ENCODE peak calls at places on chromosomes 2 and 18, in seven cellular contexts. L is cardiac muscle cell; D is PC-3; G is foreskin fibroblast; V is activated CD8-positive, alpha-beta T cell treated with anti-CD3 and anti-CD28 coated beads for 36 hours; H is upper lobe of right lung; R is breast epithelium. Y is an unnamed sample.
A peak's percentile ranks its signal among the peaks of the same experiment; 100 is the strongest.

GRCh38 chr2:226583715-226584114 is 215.9 kb downstream of the IRS1 start:
- DNase-seq in H (no peak), D (peak; percentile 94), G (peak; percentile 83), V (no peak), R (no peak), L (peak; percentile 85), Y (no peak)

GRCh38 chr2:41061371-41061770 is 609.5 kb upstream of the SLC8A1 start:
- DNase-seq in G (peak; percentile 65), V (no peak), R (no peak), H (no peak), L (no peak), D (no peak), Y (no peak)

GRCh38 chr2:222701709-222702108 is 30.3 kb downstream of the MOGAT1 start:
- DNase-seq in H (no peak), D (no peak), V (peak; percentile 48), L (no peak), G (no peak), R (no peak), Y (no peak)

GRCh38 chr2:10905006-10905871 is 6.5 kb upstream of the KCNF1 start:
- DNase-seq in G (no peak), L (no peak), V (no peak), H (no peak), D (no peak), R (no peak), Y (no peak)

GRCh38 chr2:69138793-69139510 is 126.0 kb downstream of the ANTXR1 start:
- DNase-seq in R (no peak), L (peak; percentile 84), H (no peak), D (peak; percentile 94), V (no peak), G (peak; percentile 91), Y (no peak)

GRCh38 chr2:172307800-172308199 is 119.6 kb upstream of the ITGA6 start:
- DNase-seq in D (no peak), H (no peak), V (no peak), L (peak; percentile 74), R (no peak), G (no peak), Y (no peak)

GRCh38 chr2:203998195-203998804 is 61.7 kb downstream of the ICOS start:
- DNase-seq in R (no peak), L (peak; percentile 47), D (peak; percentile 48), V (no peak), H (no peak), G (no peak), Y (no peak)

GRCh38 chr18:38768504-38768903 is 1202.9 kb upstream of the CELF4 start:
- DNase-seq in H (no peak), D (no peak), G (no peak), R (no peak), L (no peak), V (no peak), Y (no peak)

GRCh38 chr18:58997811-58998337 is 133.2 kb downstream of the ZNF532 start:
- DNase-seq in G (peak; percentile 93), V (no peak), H (no peak), D (peak; percentile 55), L (peak; percentile 93), R (no peak), Y (no peak)

GRCh38 chr2:240424341-240425235 is 10.9 kb upstream of the GPC1 start:
- DNase-seq in D (no peak), G (no peak), V (no peak), L (no peak), H (peak; percentile 47), R (peak; percentile 37), Y (no peak)

GRCh38 chr2:192194866-192195547 is at the start of gene TMEFF2:
- DNase-seq in V (peak; percentile 67), L (peak; percentile 64), G (peak; percentile 96), D (peak; percentile 43), H (peak; percentile 72), R (peak; percentile 51), Y (peak; percentile 25)

GRCh38 chr2:203626952-203627681 is 79.3 kb upstream of the CD28 start:
- DNase-seq in G (peak; percentile 70), L (peak; percentile 93), V (no peak), R (no peak), H (no peak), D (no peak), Y (no peak)

GRCh38 chr2:12762976-12763375 is 46.2 kb downstream of the TRIB2 start:
- DNase-seq in D (no peak), G (no peak), L (no peak), R (no peak), H (no peak), V (no peak), Y (no peak)

DNA sequence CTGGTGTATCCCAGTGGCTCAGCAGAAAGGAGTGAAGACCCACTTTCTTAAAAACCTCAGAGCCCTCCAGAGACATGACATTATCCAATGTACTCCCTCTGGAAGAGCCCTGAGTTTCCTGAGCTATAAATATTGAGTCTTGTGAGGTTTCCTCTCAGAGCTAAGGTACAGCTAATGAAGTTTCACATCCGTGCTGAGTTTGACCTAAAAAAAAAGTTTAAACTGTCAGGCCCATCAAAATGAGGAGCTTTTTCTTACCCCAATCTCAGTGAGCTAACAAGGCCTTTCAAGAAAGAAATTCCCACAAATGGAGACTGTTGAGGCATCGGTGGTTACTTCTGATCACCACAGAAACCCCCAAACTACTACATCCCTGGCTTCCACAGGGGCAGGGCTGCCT is 65.4 kb upstream of the ST8SIA3 start:
- DNase-seq in D (no peak), L (no peak), G (no peak), H (no peak), R (no peak), V (no peak), Y (no peak)
- TF ChIP-seq CTCF in D (no peak), L (no peak), G (no peak), H (no peak), R (no peak), V (no peak), Y (no peak)

GRCh38 chr18:48098538-48098937 is 168.1 kb upstream of the SMAD2 start:
- DNase-seq in R (no peak), G (no peak), H (no peak), D (no peak), L (no peak), V (no peak), Y (no peak)

GRCh38 chr18:48098007-48098406 is 167.5 kb upstream of the SMAD2 start:
- DNase-seq in R (no peak), L (no peak), D (peak; percentile 58), V (no peak), G (no peak), H (no peak), Y (no peak)

GRCh38 chr18:48100712-48101165 is 170.3 kb upstream of the SMAD2 start:
- DNase-seq in H (no peak), R (no peak), G (no peak), D (no peak), V (no peak), L (no peak), Y (no peak)

GRCh38 chr18:48099481-48100167 is 169.2 kb upstream of the SMAD2 start:
- DNase-seq in L (no peak), H (no peak), G (no peak), D (no peak), R (no peak), V (no peak), Y (no peak)

DNA sequence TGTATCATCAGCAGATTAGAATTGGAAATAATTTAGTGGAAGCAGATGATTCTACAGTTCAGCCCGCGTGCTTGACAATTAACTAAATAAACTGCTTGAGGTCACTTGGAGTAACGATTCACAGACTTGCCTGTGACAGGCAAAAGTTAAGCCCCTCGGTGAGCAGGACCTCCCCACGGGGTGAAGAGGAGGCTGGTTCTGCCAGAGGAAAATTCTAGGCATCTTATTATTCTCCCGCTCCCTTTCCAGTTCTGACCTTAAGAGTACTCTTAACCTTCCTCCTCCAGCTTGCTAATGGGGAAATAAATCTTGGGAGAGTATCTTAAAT is 169.7 kb upstream of the SMAD2 start:
- DNase-seq in G (no peak), V (no peak), L (no peak), D (no peak), H (no peak), R (no peak), Y (no peak)
- TF ChIP-seq CTCF in G (no peak), V (no peak), L (no peak), D (no peak), H (no peak), R (no peak), Y (no peak)

DNA sequence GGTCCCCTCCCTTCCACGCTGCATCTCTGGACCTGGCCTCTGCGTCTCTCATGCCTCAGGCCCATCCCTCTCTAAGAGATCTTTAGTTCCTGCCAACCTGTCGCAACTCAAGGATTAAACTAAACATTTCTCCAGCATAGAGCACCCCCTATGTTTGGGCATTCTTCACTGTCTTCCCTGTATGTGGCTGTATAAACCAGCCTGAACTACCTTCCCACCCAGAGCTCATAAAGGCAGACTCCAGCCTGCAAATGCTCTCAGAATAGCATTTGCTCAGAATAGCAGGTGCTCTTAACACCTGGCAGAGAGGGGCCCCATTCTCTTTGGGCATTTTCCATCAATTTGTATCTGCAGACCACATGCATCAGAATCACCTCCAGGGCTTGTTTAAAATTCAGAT is 83.4 kb downstream of the EHD3 start:
- DNase-seq in L (no peak), H (no peak), D (no peak), R (no peak), V (no peak), G (no peak), Y (no peak)
- TF ChIP-seq CTCF in L (no peak), H (no peak), D (no peak), R (no peak), V (no peak), G (no peak), Y (no peak)

GRCh38 chr2:79940366-79940765 is 364.2 kb downstream of the LRRTM1 start:
- DNase-seq in H (no peak), G (no peak), D (no peak), R (no peak), L (no peak), V (no peak), Y (no peak)

GRCh38 chr2:79938648-79939047 is 365.9 kb downstream of the LRRTM1 start:
- DNase-seq in D (no peak), L (no peak), G (no peak), H (no peak), V (no peak), R (no peak), Y (no peak)

GRCh38 chr2:79936715-79937114 is 367.8 kb downstream of the LRRTM1 start:
- DNase-seq in D (no peak), R (no peak), H (no peak), V (no peak), G (no peak), L (no peak), Y (no peak)

GRCh38 chr2:79935046-79935729 is 369.4 kb downstream of the LRRTM1 start:
- DNase-seq in R (no peak), V (no peak), D (no peak), H (no peak), G (no peak), L (no peak), Y (no peak)

DNA sequence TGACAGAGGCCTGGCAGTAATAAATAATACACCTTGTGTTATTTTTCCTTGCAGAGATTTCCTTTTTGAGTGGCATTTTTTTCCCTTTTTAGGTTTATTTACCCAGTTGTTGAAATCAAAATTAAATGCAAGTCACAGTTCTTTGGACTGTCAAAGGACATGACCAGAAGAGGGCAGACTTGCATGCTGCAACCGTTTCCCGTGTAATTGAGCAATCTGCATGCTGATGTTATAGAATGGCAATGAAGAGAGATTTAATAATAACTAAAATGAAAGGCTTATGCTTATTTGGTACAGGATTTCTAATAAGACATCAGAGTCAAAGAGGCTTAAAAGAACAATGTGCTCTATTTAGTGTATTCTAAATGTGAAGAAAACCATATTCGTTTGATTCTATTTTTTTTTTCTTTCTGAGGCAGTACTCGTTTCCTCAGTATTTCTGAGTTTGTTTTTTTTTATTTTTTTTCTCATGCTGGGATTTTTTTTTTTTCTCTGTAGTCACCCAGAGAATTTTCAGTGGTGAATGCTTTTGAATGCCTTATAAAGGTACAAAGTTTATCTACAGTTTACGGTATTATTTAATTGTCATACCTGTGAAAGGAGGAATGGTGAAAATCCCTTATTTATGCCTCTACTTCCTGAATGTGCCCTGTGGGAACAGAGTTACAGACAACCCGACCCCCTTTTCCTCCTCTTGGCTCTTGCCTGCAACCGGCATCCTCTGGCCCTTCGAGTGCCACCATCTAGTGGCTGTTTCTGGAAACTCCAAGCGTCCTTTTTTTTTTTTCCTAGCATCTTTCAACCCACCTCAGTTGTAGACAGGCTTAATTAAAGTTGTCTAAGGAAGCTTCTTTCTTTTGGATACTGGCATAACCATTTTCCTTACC is 368.5 kb downstream of the LRRTM1 start:
- DNase-seq in D (peak; percentile 58), H (no peak), G (peak; percentile 84), V (peak; percentile 37), R (no peak), L (peak; percentile 73), Y (no peak)
- TF ChIP-seq CTCF in D (peak; percentile 65), H (peak; percentile 63), G (peak; percentile 83), V (peak; percentile 45), R (no peak), L (peak; percentile 68), Y (no peak)